ENCODE peak calls at places on chromosomes 12 and 14, in four cellular contexts. G is SK-N-SH, X is fibroblast of lung, P is GM12878. I is an unnamed sample.

GRCh38 chr14:91867316-91867988 is at the start of gene TC2N:
- DNase-seq in G (no peak), X (no peak), P (no peak), I (peak; percentile 49)

GRCh38 chr12:12714276-12715001 is 2.7 kb upstream of the CDKN1B start:
- DNase-seq in G (no peak), X (peak; percentile 39), P (no peak), I (peak; percentile 84)

GRCh38 chr12:95258146-95258545 is 40.5 kb downstream of the VEZT start:
- DNase-seq in G (no peak), X (no peak), P (no peak), I (no peak)

GRCh38 chr12:116141110-116141832 is 136.2 kb downstream of the MED13L start:
- DNase-seq in G (peak; percentile 27), X (peak; percentile 54), P (no peak), I (no peak)

GRCh38 chr14:24051789-24052655 is at the start of gene CARMIL3:
- DNase-seq in G (peak; percentile 97), X (peak; percentile 34), P (no peak), I (peak; percentile 87)

GRCh38 chr14:59511916-59512530 is 27.7 kb downstream of the JKAMP start:
- DNase-seq in G (peak; percentile 61), X (no peak), P (no peak), I (no peak)

GRCh38 chr14:102805454-102805891 is 28.2 kb downstream of the TRAF3 start:
- DNase-seq in G (no peak), X (no peak), P (no peak), I (no peak)

GRCh38 chr14:94237983-94238382 is 55.1 kb downstream of the SERPINA10 start:
- DNase-seq in G (no peak), X (no peak), P (no peak), I (no peak)

GRCh38 chr12:2640709-2641108 is 154.1 kb upstream of the FKBP4 start:
- DNase-seq in G (no peak), X (peak; percentile 93), P (no peak), I (peak; percentile 89)

GRCh38 chr14:32906672-32907071 is 32.0 kb upstream of the NPAS3 start:
- DNase-seq in G (no peak), X (no peak), P (no peak), I (no peak)

GRCh38 chr12:4118601-4119156 is 154.9 kb upstream of the CCND2 start:
- DNase-seq in G (no peak), X (no peak), P (peak; percentile 69), I (peak; percentile 51)

GRCh38 chr12:13197526-13198141 is 1.1 kb downstream of the EMP1 start:
- DNase-seq in G (no peak), X (peak; percentile 75), P (no peak), I (no peak)

GRCh38 chr14:65853407-65853955 is 441.0 kb downstream of the FUT8 start:
- DNase-seq in G (no peak), X (no peak), P (no peak), I (no peak)

GRCh38 chr14:104436741-104437701 is 142.5 kb upstream of the C14orf180 start:
- DNase-seq in G (peak; percentile 82), X (no peak), P (no peak), I (peak; percentile 80)

GRCh38 chr14:95227279-95227860 is 70.0 kb upstream of the DICER1 start:
- DNase-seq in G (peak; percentile 47), X (peak; percentile 29), P (no peak), I (peak; percentile 86)

GRCh38 chr12:121128908-121129704 is 3.6 kb upstream of the P2RX7 start:
- DNase-seq in G (peak; percentile 29), X (peak; percentile 29), P (peak; percentile 99), I (peak; percentile 90)
- H3K9ac ChIP-seq in G (no peak overlapping the region), X (no peak overlapping the region), P (peak overlapping the region; percentile 53), I (no peak overlapping the region)

DNA sequence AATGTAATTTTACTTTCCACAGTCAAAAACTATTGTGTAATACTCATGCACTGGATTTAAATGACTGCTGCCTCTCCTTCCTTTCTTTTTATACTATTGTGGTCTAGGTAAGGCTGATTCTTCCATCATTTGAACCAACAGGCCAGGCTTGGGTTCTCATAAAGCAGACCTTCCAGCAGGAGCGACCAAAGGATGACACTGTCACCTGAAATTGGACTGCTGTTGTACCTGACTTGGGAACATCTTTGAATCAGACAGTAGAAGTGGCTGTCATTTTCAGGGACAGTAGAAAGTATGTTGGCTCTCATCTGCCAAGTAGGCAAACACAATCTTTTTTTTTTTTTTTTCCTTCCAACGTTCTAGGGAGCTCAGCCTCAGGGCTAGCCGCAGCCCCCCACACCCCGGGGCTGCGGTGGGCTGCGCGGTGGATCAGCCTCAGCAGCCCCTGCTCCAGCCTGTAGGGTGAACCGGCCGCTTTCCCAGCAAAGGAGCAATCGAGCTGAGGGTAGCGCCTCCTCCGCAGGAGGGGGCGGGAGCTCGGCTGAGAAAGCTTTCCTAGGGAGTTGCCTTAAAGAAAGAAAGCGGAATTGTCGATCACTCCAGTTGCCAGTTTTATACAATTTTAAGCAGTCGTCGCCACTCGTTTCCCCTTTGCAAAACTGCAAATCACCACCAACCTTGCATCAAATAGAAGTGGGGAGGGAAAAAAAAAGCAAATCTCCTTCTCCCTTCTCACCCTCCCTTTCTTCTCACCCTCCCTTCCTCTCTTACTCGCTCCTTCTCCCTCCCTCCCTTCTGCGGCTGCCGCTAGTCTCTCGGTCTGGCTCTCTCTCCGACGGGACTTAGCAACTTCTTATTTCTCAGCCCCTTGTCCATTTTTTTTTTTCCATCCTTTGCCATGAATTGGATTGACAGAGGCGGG is at the start of gene PDE3A:
- DNase-seq in G (peak; percentile 80), X (peak; percentile 84), P (no peak), I (peak; percentile 86)
- TF ChIP-seq CTCF in G (peak; percentile 41), X (no peak), P (no peak), I (peak; percentile 2)

DNA sequence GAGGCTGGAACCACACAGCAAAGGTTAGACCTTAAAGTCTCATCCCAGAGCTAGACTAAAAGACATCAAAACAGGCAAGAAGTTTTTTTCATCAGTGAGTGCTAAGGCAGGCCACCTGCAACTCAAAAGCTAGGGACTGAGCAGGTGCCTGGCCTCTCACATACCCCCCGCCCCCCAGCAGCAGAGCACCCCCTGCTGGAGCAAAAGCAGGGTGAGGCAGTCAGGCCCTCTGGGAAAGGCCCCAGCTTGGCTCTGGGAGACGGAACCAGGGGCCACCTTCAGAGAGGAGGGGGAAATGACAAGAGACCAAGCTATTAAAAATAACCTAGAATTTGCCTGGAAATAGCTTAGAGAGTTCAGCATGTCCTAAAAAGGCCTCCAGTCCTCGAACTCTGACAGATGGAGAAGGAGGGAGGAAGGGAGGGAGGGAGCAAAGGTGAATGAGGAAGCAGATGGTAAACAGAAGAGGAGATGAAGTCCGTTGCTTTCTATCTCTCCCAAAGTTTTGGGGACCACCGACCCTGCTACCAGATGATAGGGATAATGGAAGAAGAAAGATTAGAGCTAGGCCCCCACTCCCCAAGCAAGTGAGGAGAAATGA is 1.8 kb downstream of the ITGA7 start:
- DNase-seq in G (no peak), X (no peak), P (no peak), I (peak; percentile 35)
- H3K9ac ChIP-seq in G (no peak overlapping the region), X (no peak overlapping the region), P (no peak overlapping the region), I (no peak overlapping the region)

GRCh38 chr12:92503029-92503931 is 199.5 kb upstream of the PLEKHG7 start:
- DNase-seq in G (no peak), X (peak; percentile 33), P (peak; percentile 96), I (no peak)

GRCh38 chr12:92505373-92506340 is 197.1 kb upstream of the PLEKHG7 start:
- DNase-seq in G (peak; percentile 3), X (peak; percentile 81), P (peak; percentile 86), I (peak; percentile 92)

GRCh38 chr12:92503977-92504966 is 198.5 kb upstream of the PLEKHG7 start:
- DNase-seq in G (no peak), X (no peak), P (no peak), I (no peak)

GRCh38 chr12:92506460-92506859 is 196.3 kb upstream of the PLEKHG7 start:
- DNase-seq in G (no peak), X (no peak), P (no peak), I (no peak)

DNA sequence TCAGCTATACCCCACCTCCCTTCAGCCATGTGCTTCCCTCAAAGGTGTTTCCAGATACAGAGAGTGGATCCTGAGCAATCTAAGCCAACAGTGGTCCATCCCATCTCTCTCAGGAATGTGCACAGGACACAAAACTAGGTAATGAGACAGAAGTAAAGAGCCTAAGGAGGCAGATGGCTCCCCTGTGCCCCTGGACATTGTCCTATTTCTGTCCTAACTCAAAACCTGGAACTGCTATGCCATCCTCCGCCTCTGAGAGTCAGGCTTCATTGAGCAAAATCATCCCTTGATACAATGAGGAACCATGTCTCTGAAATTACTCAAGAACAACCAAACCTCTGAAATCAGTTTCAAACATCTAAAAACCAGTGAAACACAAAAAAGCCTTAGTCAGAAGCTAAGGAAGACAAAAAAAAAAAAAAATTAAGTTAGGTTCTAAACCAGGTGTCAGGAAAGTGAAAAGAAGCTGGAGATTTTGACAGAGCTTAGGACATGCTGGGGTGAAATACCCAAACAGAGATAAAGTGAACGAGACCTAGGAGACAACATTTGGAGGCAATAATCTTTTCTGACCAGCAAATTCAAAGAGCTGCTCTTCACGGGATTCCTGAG is 200.3 kb upstream of the PLEKHG7 start:
- DNase-seq in G (no peak), X (peak; percentile 24), P (peak; percentile 90), I (no peak)
- TF ChIP-seq CTCF in G (no peak), X (no peak), P (peak; percentile 65), I (peak; percentile 37)

DNA sequence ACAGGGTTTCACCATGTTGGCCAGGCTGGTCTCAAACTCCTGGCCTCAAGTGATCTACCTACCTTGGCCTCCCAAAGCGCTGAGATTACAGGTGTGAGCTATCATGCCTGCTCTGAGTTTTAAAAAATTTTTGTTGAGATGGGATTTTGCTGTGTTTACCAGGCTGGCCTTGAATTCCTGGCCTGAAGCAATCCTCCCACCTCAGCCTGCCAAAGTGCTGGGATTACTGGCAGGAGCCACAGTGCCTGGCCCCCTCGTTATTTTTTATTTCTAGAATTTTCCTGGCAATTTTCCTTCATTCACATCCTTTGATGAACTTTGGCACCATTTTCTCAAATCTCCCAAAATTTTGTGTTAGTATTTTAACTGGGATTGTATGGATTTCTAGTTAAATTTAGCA is 24.5 kb upstream of the SCARB1 start:
- DNase-seq in G (no peak), X (no peak), P (no peak), I (no peak)
- H3K9ac ChIP-seq in G (no peak overlapping the region), X (no peak overlapping the region), P (no peak overlapping the region), I (no peak overlapping the region)

DNA sequence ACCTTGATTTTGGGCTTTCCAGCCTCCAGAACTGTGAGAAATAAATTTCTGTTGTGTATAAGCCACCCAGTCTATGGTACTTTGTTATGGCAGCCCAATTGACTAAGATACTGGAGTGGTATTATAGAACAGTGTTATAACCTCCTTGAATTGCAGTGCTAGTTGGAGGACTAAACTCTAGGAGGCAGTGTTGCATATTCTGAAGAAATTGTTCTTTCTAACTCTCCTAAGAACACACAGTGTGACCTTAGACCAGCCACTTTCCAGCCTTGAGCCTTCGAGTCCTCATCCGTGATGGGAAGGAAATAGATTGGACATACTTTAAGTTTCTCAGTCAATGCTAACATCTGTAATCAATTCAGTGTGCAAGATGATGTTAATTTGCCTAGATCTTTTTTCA is 22.4 kb upstream of the LRRC10 start:
- DNase-seq in G (no peak), X (no peak), P (no peak), I (no peak)
- TF ChIP-seq CTCF in G (peak; percentile 36), X (no peak), P (peak; percentile 32), I (no peak)

GRCh38 chr12:71950404-71950803 is 11.8 kb downstream of the TPH2 start:
- DNase-seq in G (no peak), X (no peak), P (no peak), I (no peak)

GRCh38 chr12:71950819-71951218 is 12.2 kb downstream of the TPH2 start:
- DNase-seq in G (no peak), X (no peak), P (no peak), I (no peak)

GRCh38 chr12:71947645-71948105 is 9.0 kb downstream of the TPH2 start:
- DNase-seq in G (no peak), X (peak; percentile 23), P (no peak), I (no peak)

GRCh38 chr12:71945883-71946282 is 7.2 kb downstream of the TPH2 start:
- DNase-seq in G (no peak), X (no peak), P (no peak), I (no peak)

GRCh38 chr12:71948390-71948789 is 9.7 kb downstream of the TPH2 start:
- DNase-seq in G (no peak), X (no peak), P (no peak), I (no peak)
- H3K9ac ChIP-seq in G (no peak overlapping the region), X (no peak overlapping the region), P (no peak overlapping the region), I (no peak overlapping the region)

I was measured in kidney.